ENCODE peak calls at places on chromosome 13, in nine cellular contexts. V is cardiac septum, R is IMR-90, D is NCI-H82, K is Right ventricle myocardium superior, P is left ventricle myocardium superior, B is DMS153, T is T-cell, U is uterus. F is an unnamed sample.

GRCh38 chr13:30998548-30999140 is 66.2 kb downstream of the TEX26 start:
- DNase-seq in K (no peak), P (no peak), T (no peak), B (peak; percentile 19), V (no peak), U (no peak), R (peak; percentile 73), D (no peak), F (no peak)

GRCh38 chr13:112668924-112669323 is 20.9 kb upstream of the ATP11A start:
- DNase-seq in D (no peak), U (peak; percentile 11), V (peak; percentile 27), K (no peak), T (no peak), B (no peak), R (no peak), P (no peak), F (no peak)

GRCh38 chr13:23273498-23273897 is 92.7 kb downstream of the SGCG start:
- DNase-seq in V (no peak), D (no peak), T (no peak), U (no peak), B (no peak), K (no peak), R (no peak), P (no peak), F (no peak)

GRCh38 chr13:98482476-98483444 is 94.1 kb downstream of the STK24 start:
- DNase-seq in D (peak; percentile 41), T (no peak), R (peak; percentile 74), V (peak; percentile 84), K (peak; percentile 88), U (peak; percentile 62), B (no peak), P (peak; percentile 89), F (no peak)

GRCh38 chr13:59112375-59112774 is 1051.4 kb downstream of the DIAPH3 start:
- DNase-seq in B (no peak), D (peak; percentile 95), R (peak; percentile 99), T (no peak), V (no peak), P (no peak), U (no peak), K (no peak), F (peak; percentile 2)

GRCh38 chr13:113730145-113730750 is 28.8 kb upstream of the TMEM255B start:
- DNase-seq in K (peak; percentile 35), D (no peak), U (no peak), P (no peak), V (no peak), R (no peak), B (no peak), T (no peak), F (no peak)

GRCh38 chr13:114047358-114047881 is 73.5 kb upstream of the C13orf46 start:
- DNase-seq in R (peak; percentile 43), K (peak; percentile 33), T (no peak), P (peak; percentile 26), D (no peak), U (peak; percentile 61), V (no peak), B (no peak), F (no peak)

GRCh38 chr13:99425485-99426341 is 75.6 kb upstream of the TM9SF2 start:
- DNase-seq in P (peak; percentile 58), K (no peak), D (no peak), T (no peak), V (no peak), R (no peak), U (no peak), B (no peak), F (no peak)

GRCh38 chr13:29954082-29955043 is 103.9 kb upstream of the UBL3 start:
- DNase-seq in D (no peak), K (no peak), T (peak; percentile 42), B (no peak), P (no peak), R (no peak), U (no peak), V (no peak), F (no peak)

GRCh38 chr13:95540848-95541247 is 11.7 kb upstream of the CLDN10 start:
- DNase-seq in U (no peak), D (peak; percentile 40), T (no peak), B (no peak), R (no peak), V (peak; percentile 80), P (peak; percentile 78), K (peak; percentile 71), F (no peak)

GRCh38 chr13:30676672-30677071 is 58.7 kb upstream of the ALOX5AP start:
- DNase-seq in U (no peak), B (no peak), P (no peak), K (no peak), R (peak; percentile 47), T (no peak), V (no peak), D (peak; percentile 67), F (no peak)

GRCh38 chr13:33186851-33187250 is 98.7 kb downstream of the STARD13 start:
- DNase-seq in V (no peak), D (no peak), K (no peak), R (peak; percentile 89), U (no peak), P (no peak), T (no peak), B (no peak), F (no peak)

GRCh38 chr13:46913757-46914156 is 16.9 kb upstream of the HTR2A start:
- DNase-seq in T (no peak), P (no peak), V (no peak), K (no peak), B (no peak), R (no peak), D (no peak), U (no peak), F (no peak)

GRCh38 chr13:46389985-46390384 is 2.9 kb upstream of the RUBCNL start:
- DNase-seq in U (no peak), P (no peak), T (no peak), B (no peak), K (peak; percentile 54), R (no peak), V (no peak), D (no peak), F (peak; percentile 49)

GRCh38 chr13:59790626-59791025 is 373.1 kb downstream of the DIAPH3 start:
- DNase-seq in V (no peak), R (peak; percentile 11), T (no peak), P (no peak), U (no peak), D (no peak), K (no peak), B (no peak), F (no peak)

GRCh38 chr13:42405665-42406390 is 133.9 kb downstream of the AKAP11 start:
- DNase-seq in P (no peak), K (no peak), U (no peak), T (peak; percentile 12), D (no peak), V (no peak), B (no peak), R (peak; percentile 8), F (no peak)

GRCh38 chr13:23470706-23471610 is 37.5 kb upstream of the SACS start:
- DNase-seq in U (no peak), K (no peak), P (no peak), V (no peak), B (peak; percentile 32), R (no peak), D (no peak), T (no peak), F (no peak)

GRCh38 chr13:99361197-99361596 is 54.0 kb upstream of the GPR183 start:
- DNase-seq in V (no peak), T (no peak), D (no peak), U (no peak), K (no peak), P (no peak), B (no peak), R (no peak), F (no peak)

GRCh38 chr13:109180905-109181425 is 551.6 kb downstream of the MYO16 start:
- DNase-seq in D (no peak), T (no peak), R (peak; percentile 90), V (no peak), B (no peak), U (no peak), P (no peak), K (no peak), F (peak; percentile 16)

GRCh38 chr13:100396771-100397170 is 191.8 kb downstream of the GGACT start:
- DNase-seq in T (no peak), D (no peak), V (no peak), U (no peak), P (no peak), B (no peak), R (no peak), K (no peak), F (no peak)

GRCh38 chr13:109868583-109869311 is 82.4 kb upstream of the IRS2 start:
- DNase-seq in P (no peak), D (no peak), U (no peak), T (no peak), B (no peak), V (no peak), K (no peak), R (peak; percentile 17), F (no peak)

GRCh38 chr13:45433381-45433790 is 15.2 kb upstream of the SLC25A30 start:
- DNase-seq in V (no peak), P (no peak), B (no peak), T (no peak), D (no peak), K (no peak), U (no peak), R (no peak), F (no peak)

GRCh38 chr13:40764587-40765403 is 6.2 kb downstream of the MRPS31 start:
- DNase-seq in T (no peak), P (no peak), K (no peak), U (no peak), R (no peak), D (no peak), V (no peak), B (no peak), F (no peak)

GRCh38 chr13:109654341-109655205 is 131.8 kb downstream of the IRS2 start:
- DNase-seq in K (peak; percentile 43), V (no peak), B (no peak), D (no peak), U (no peak), T (no peak), R (no peak), P (peak; percentile 39), F (no peak)

GRCh38 chr13:42926043-42926442 is 66.0 kb downstream of the EPSTI1 start:
- DNase-seq in D (no peak), K (no peak), U (no peak), B (no peak), R (no peak), V (no peak), P (no peak), T (no peak), F (no peak)

GRCh38 chr13:90708159-90708558 is 639.3 kb upstream of the MIR17HG start:
- DNase-seq in B (no peak), T (no peak), V (no peak), K (no peak), R (no peak), D (no peak), P (no peak), U (no peak), F (no peak)

GRCh38 chr13:104011505-104012270 is 945.5 kb upstream of the SLC10A2 start:
- DNase-seq in T (no peak), R (no peak), P (peak; percentile 20), U (no peak), D (peak; percentile 94), V (no peak), K (no peak), B (no peak), F (no peak)

GRCh38 chr13:41019578-41020347 is 647 bp upstream of the ELF1 start:
- DNase-seq in U (no peak), K (no peak), P (no peak), D (peak; percentile 80), R (no peak), V (no peak), T (no peak), B (no peak), F (no peak)

GRCh38 chr13:98571955-98572662 is 4.8 kb downstream of the STK24 start:
- DNase-seq in R (peak; percentile 47), B (peak; percentile 76), K (no peak), T (no peak), U (no peak), P (no peak), D (no peak), V (no peak), F (no peak)

GRCh38 chr13:44004881-44005280 is 125.2 kb downstream of the LACC1 start:
- DNase-seq in T (no peak), K (no peak), R (peak; percentile 80), P (no peak), D (no peak), B (no peak), V (no peak), U (no peak), F (no peak)

GRCh38 chr13:100484708-100485107 is 103.9 kb downstream of the GGACT start:
- DNase-seq in P (no peak), V (no peak), K (no peak), U (no peak), D (no peak), T (no peak), R (no peak), B (no peak), F (no peak)